ENCODE peak calls at places on chromosomes 6 and 20, in ten cellular contexts. J is neural progenitor cell, X is stomach, Y is spleen, S is fibroblast of mammary gland, D is cardiac fibroblast, U is DND-41, B is BE2C, K is body of pancreas, A is RWPE2. W is an unnamed sample.

GRCh38 chr6:138227316-138227781 is 9.1 kb upstream of the PBOV1 start:
- DNase-seq in J (no peak), X (peak), Y (no peak), S (no peak), D (no peak), U (no peak), B (no peak), K (peak), A (no peak), W (no peak)

GRCh38 chr6:84645000-84645399 is 119.4 kb downstream of the TBX18 start:
- DNase-seq in J (no peak), X (no peak), Y (no peak), S (peak), D (peak), U (no peak), B (no peak), K (no peak), A (no peak), W (peak)

GRCh38 chr6:163229050-163229449 is 185.5 kb upstream of the QKI start:
- DNase-seq in J (no peak), X (no peak), Y (no peak), S (no peak), D (no peak), U (no peak), B (no peak), K (no peak), A (no peak), W (no peak)

GRCh38 chr20:49552007-49552406 is 15.9 kb downstream of the PTGIS start:
- DNase-seq in J (no peak), X (no peak), Y (no peak), S (no peak), D (no peak), U (no peak), B (no peak), K (no peak), A (no peak), W (no peak)

GRCh38 chr6:122733259-122733658 is 46.3 kb upstream of the FABP7 start:
- DNase-seq in J (no peak), X (no peak), Y (no peak), S (no peak), D (no peak), U (no peak), B (no peak), K (no peak), A (no peak), W (no peak)

GRCh38 chr20:50353289-50353961 is 156.8 kb upstream of the PTPN1 start:
- DNase-seq in J (no peak), X (no peak), Y (no peak), S (no peak), D (no peak), U (no peak), B (no peak), K (no peak), A (no peak), W (no peak)

GRCh38 chr6:83097204-83097603 is 29.7 kb downstream of the DOP1A start:
- DNase-seq in J (no peak), X (no peak), Y (no peak), S (no peak), D (no peak), U (no peak), B (no peak), K (no peak), A (no peak), W (peak)

GRCh38 chr6:131379951-131380350 is 193.1 kb upstream of the ARG1 start:
- DNase-seq in J (no peak), X (no peak), Y (no peak), S (peak), D (peak), U (no peak), B (no peak), K (no peak), A (no peak), W (peak)

GRCh38 chr6:37699138-37699766 is 1.6 kb upstream of the MDGA1 start:
- DNase-seq in J (no peak), X (peak), Y (no peak), S (no peak), D (no peak), U (no peak), B (no peak), K (peak), A (no peak), W (no peak)

GRCh38 chr20:39117486-39117885 is 155.3 kb downstream of the DHX35 start:
- DNase-seq in J (no peak), X (peak), Y (no peak), S (peak), D (peak), U (peak), B (peak), K (peak), A (peak), W (peak)

GRCh38 chr20:58264271-58264670 is 35.8 kb upstream of the ANKRD60 start:
- DNase-seq in J (no peak), X (no peak), Y (no peak), S (no peak), D (no peak), U (no peak), B (no peak), K (no peak), A (no peak), W (no peak)

GRCh38 chr6:113971786-113972185 is 838 bp upstream of the HDAC2 start:
- DNase-seq in J (no peak), X (no peak), Y (no peak), S (peak), D (peak), U (peak), B (no peak), K (no peak), A (no peak), W (no peak)

GRCh38 chr20:22862645-22863230 is 172.4 kb upstream of the SSTR4 start:
- DNase-seq in J (no peak), X (no peak), Y (no peak), S (no peak), D (no peak), U (no peak), B (no peak), K (no peak), A (no peak), W (no peak)

GRCh38 chr6:80210618-80211017 is 104.1 kb downstream of the BCKDHB start:
- DNase-seq in J (peak), X (no peak), Y (no peak), S (peak), D (no peak), U (no peak), B (peak), K (no peak), A (no peak), W (no peak)

GRCh38 chr6:34249469-34250370 is 914 bp upstream of the SMIM29 start:
- DNase-seq in J (no peak), X (no peak), Y (peak), S (no peak), D (no peak), U (no peak), B (no peak), K (no peak), A (no peak), W (no peak)

GRCh38 chr6:49906511-49906910 is 40.2 kb upstream of the CRISP1 start:
- DNase-seq in J (no peak), X (no peak), Y (no peak), S (no peak), D (no peak), U (no peak), B (no peak), K (no peak), A (no peak), W (no peak)

GRCh38 chr20:7500362-7500761 is 439.9 kb downstream of the HAO1 start:
- DNase-seq in J (no peak), X (no peak), Y (no peak), S (no peak), D (no peak), U (no peak), B (no peak), K (no peak), A (no peak), W (no peak)

GRCh38 chr20:7505835-7506221 is 434.4 kb downstream of the HAO1 start:
- DNase-seq in J (no peak), X (no peak), Y (no peak), S (no peak), D (no peak), U (no peak), B (no peak), K (no peak), A (no peak), W (no peak)

GRCh38 chr20:7503501-7503900 is 436.8 kb downstream of the HAO1 start:
- DNase-seq in J (no peak), X (no peak), Y (no peak), S (peak), D (no peak), U (no peak), B (no peak), K (no peak), A (no peak), W (no peak)

GRCh38 chr20:7505152-7505834 is 435.0 kb downstream of the HAO1 start:
- DNase-seq in J (peak), X (no peak), Y (no peak), S (no peak), D (no peak), U (no peak), B (no peak), K (no peak), A (no peak), W (no peak)
- TF ChIP-seq CTCF in J (no peak), X (no peak), Y (no peak), S (no peak), D (no peak), U (no peak), B (no peak), K (no peak), A (no peak), W (no peak)

GRCh38 chr6:129776542-129776941 is 66.6 kb upstream of the ARHGAP18 start:
- DNase-seq in J (no peak), X (no peak), Y (no peak), S (no peak), D (no peak), U (no peak), B (no peak), K (no peak), A (no peak), W (no peak)

GRCh38 chr6:129773304-129773703 is 63.3 kb upstream of the ARHGAP18 start:
- DNase-seq in J (no peak), X (no peak), Y (no peak), S (no peak), D (no peak), U (no peak), B (no peak), K (no peak), A (no peak), W (no peak)

GRCh38 chr6:129778793-129779192 is 68.8 kb upstream of the ARHGAP18 start:
- DNase-seq in J (no peak), X (no peak), Y (no peak), S (no peak), D (no peak), U (no peak), B (no peak), K (no peak), A (no peak), W (no peak)

DNA sequence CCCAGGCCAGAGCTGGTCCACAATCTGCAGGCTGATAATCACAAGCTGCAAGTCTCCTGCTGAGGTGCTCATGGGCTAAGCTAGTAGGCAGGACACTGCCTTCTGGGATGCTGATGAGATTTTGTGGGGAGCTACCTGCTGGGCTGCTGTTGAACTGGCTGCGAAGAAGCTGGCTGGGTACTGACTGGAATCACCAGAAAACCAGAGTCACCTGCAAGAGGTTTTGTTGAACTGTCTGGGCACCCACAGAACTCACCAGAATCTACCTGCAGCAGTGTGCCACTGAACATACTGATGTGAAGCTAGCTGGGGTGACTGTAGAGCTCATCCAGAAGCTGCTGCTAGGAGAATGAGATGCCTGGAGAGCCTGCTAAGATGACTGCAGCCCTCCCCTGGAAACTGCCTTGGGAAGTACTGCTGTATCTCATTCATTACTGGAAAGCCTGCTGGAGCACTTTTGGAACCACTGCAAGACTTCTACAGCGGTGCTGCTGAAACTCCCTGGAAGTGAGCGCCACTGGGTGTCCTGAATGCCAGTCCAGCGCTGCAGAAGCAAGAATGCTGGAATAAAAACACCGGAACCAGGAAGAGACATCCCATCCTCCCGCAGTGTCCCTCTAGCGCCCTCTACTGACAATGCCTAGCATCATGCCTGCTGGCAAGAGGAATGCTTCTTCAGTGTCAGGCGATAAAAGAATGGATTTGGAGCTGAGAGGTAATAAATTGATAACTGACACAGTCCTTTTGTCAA is 64.9 kb upstream of the ARHGAP18 start:
- DNase-seq in J (peak), X (peak), Y (no peak), S (peak), D (peak), U (peak), B (peak), K (peak), A (no peak), W (peak)
- TF ChIP-seq CTCF in J (peak), X (peak), Y (peak), S (peak), D (peak), U (peak), B (peak), K (peak), A (peak), W (peak)

GRCh38 chr6:158869604-158870417 is 50.6 kb upstream of the EZR start:
- DNase-seq in J (peak), X (peak), Y (peak), S (peak), D (peak), U (peak), B (peak), K (peak), A (peak), W (peak)

GRCh38 chr6:158867381-158868121 is 48.4 kb upstream of the EZR start:
- DNase-seq in J (no peak), X (peak), Y (no peak), S (no peak), D (no peak), U (no peak), B (no peak), K (no peak), A (no peak), W (no peak)

GRCh38 chr6:158870418-158870957 is 51.3 kb upstream of the EZR start:
- DNase-seq in J (no peak), X (no peak), Y (no peak), S (no peak), D (no peak), U (no peak), B (no peak), K (no peak), A (no peak), W (no peak)

GRCh38 chr6:158868122-158868480 is 48.9 kb upstream of the EZR start:
- DNase-seq in J (no peak), X (no peak), Y (no peak), S (no peak), D (no peak), U (peak), B (no peak), K (no peak), A (no peak), W (no peak)

GRCh38 chr6:158869010-158869603 is 49.9 kb upstream of the EZR start:
- DNase-seq in J (peak), X (no peak), Y (no peak), S (no peak), D (no peak), U (no peak), B (no peak), K (peak), A (no peak), W (no peak)
- TF ChIP-seq CTCF in J (no peak), X (no peak), Y (no peak), S (no peak), D (no peak), U (no peak), B (no peak), K (no peak), A (no peak), W (no peak)

DNA sequence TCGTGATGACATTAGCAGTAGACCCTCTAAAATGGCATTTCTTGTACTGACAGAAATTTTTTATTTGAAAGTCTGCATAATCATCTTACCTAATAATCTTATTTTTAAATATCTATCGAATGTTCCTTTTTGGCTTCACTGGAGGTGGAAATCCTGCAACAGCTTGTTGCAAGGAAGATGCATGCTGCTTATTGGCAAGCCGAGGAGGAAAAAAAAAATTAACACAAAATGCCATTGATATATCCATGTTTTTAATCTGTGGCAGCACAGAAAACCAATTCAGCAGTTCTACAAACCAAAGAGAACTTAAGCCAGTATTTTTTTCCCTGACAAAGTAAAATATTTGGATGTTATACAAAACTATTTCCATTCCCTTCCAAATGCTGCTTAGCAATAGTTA is 231.5 kb downstream of the TMEM242 start:
- DNase-seq in J (no peak), X (no peak), Y (no peak), S (no peak), D (no peak), U (no peak), B (no peak), K (no peak), A (no peak), W (no peak)
- TF ChIP-seq CTCF in J (no peak), X (no peak), Y (no peak), S (no peak), D (no peak), U (no peak), B (no peak), K (no peak), A (no peak), W (no peak)

DNA sequence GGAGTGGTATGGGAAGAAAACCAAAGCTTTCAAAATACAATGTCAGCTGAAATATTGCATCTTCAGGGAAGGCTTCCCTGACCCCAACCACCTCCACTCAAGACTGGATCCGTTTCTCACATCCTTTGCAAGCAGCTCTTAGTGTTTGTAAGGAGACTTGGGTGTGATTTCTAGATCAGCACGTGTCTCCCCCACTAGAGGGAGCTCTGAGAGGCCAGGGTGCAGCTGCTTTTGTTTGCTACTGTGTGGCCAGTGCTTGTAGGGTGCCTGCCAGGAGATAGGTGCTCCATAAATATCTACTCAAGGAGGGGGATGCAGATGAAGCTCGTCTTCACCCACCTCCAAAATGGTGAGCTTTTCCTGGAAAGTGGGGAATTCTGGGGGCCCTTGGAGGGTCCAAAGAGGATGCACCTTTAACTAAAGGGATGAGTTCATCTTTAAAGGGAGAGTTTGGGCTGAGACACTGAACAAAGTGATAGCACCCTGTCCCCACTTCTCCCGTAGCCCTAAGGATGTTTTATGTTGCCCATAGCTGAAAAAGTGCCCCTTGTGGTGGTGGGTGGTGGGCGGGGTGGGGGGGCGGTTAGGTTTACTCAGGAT is 52.6 kb upstream of the MAFB start:
- DNase-seq in J (peak), X (peak), Y (no peak), S (peak), D (peak), U (peak), B (peak), K (peak), A (peak), W (peak)
- TF ChIP-seq CTCF in J (peak), X (peak), Y (peak), S (peak), D (peak), U (peak), B (peak), K (peak), A (peak), W (peak)

W was measured in HFFc6.